ENCODE peak calls at places on chromosomes 3 and 15, in nine cellular contexts. J is NCI-H2171 treated with DMSO at 0.1 percent for 48 hours; R is natural killer cell treated with Interleukin-12 subunit alpha and Interleukin-12 subunit beta and Interleukin-15 and Interleukin-18, amount 100 ng/mL, for 72 hours; T is esophagus squamous epithelium; O is head of caudate nucleus; X is GM23248; M is NCI-H187; F is stimulated activated CD4-positive, alpha-beta T cell treated with anti-CD3 and anti-CD28 coated beads, Interleukin-4, amount 100 ng/mL, for 1 hour; I is AG04450. A is an unnamed sample.

GRCh38 chr3:105729662-105730061 is 139.2 kb downstream of the CBLB start:
- DNase-seq in J (no peak), R (no peak), T (no peak), O (no peak), X (peak), M (no peak), F (no peak), I (no peak), A (no peak)

GRCh38 chr15:48855501-48856440 is 22.2 kb upstream of the EID1 start:
- DNase-seq in J (peak), R (no peak), T (no peak), O (no peak), X (peak), M (no peak), F (no peak), I (no peak), A (peak)

GRCh38 chr3:40152482-40153133 is 156.9 kb upstream of the EIF1B start:
- DNase-seq in J (peak), R (no peak), T (no peak), O (no peak), X (no peak), M (no peak), F (no peak), I (no peak), A (no peak)

GRCh38 chr3:45350643-45351042 is 37.7 kb upstream of the LARS2 start:
- DNase-seq in J (no peak), R (no peak), T (no peak), O (no peak), X (no peak), M (no peak), F (no peak), I (no peak), A (no peak)

GRCh38 chr3:25648107-25648535 is 16.6 kb downstream of the TOP2B start:
- DNase-seq in J (peak), R (peak), T (peak), O (no peak), X (peak), M (peak), F (peak), I (peak), A (peak)

GRCh38 chr15:78640840-78641733 is at the start of gene CHRNB4:
- DNase-seq in J (peak), R (no peak), T (no peak), O (no peak), X (peak), M (no peak), F (peak), I (no peak), A (peak)

GRCh38 chr3:112101946-112102345 is 15.8 kb downstream of the C3orf52 start:
- DNase-seq in J (no peak), R (no peak), T (no peak), O (no peak), X (peak), M (no peak), F (no peak), I (peak), A (peak)

GRCh38 chr3:186953011-186953487 is 22.7 kb downstream of the ST6GAL1 start:
- DNase-seq in J (no peak), R (no peak), T (no peak), O (no peak), X (peak), M (no peak), F (no peak), I (no peak), A (peak)

GRCh38 chr3:154243353-154243752 is 80.9 kb downstream of the DHX36 start:
- DNase-seq in J (no peak), R (no peak), T (no peak), O (no peak), X (peak), M (no peak), F (no peak), I (no peak), A (peak)

GRCh38 chr3:131526801-131527347 is 24.1 kb upstream of the MRPL3 start:
- DNase-seq in J (peak), R (no peak), T (no peak), O (no peak), X (peak), M (no peak), F (no peak), I (no peak), A (peak)

GRCh38 chr3:31135546-31135945 is 241.1 kb upstream of the GADL1 start:
- DNase-seq in J (no peak), R (no peak), T (no peak), O (no peak), X (no peak), M (no peak), F (no peak), I (no peak), A (no peak)

GRCh38 chr3:108877906-108878305 is 55.3 kb downstream of the TRAT1 start:
- DNase-seq in J (no peak), R (no peak), T (no peak), O (no peak), X (no peak), M (no peak), F (no peak), I (no peak), A (no peak)

GRCh38 chr15:62288361-62289017 is 123.4 kb upstream of the C2CD4B start:
- DNase-seq in J (no peak), R (no peak), T (no peak), O (no peak), X (no peak), M (no peak), F (no peak), I (no peak), A (no peak)

GRCh38 chr3:159196316-159196715 is 394.5 kb downstream of the MFSD1 start:
- DNase-seq in J (peak), R (no peak), T (no peak), O (no peak), X (no peak), M (no peak), F (no peak), I (no peak), A (no peak)

GRCh38 chr3:71089271-71089670 is 494.3 kb downstream of the FOXP1 start:
- DNase-seq in J (no peak), R (no peak), T (no peak), O (no peak), X (peak), M (no peak), F (peak), I (no peak), A (peak)

GRCh38 chr15:89136818-89137772 is 48.8 kb downstream of the ABHD2 start:
- DNase-seq in J (no peak), R (peak), T (no peak), O (no peak), X (peak), M (no peak), F (no peak), I (no peak), A (peak)

GRCh38 chr3:82103241-82103640 is 341.8 kb upstream of the GBE1 start:
- DNase-seq in J (no peak), R (no peak), T (no peak), O (no peak), X (no peak), M (no peak), F (no peak), I (no peak), A (no peak)

GRCh38 chr15:25182736-25183445 is 228.1 kb downstream of the SNRPN start:
- DNase-seq in J (no peak), R (peak), T (no peak), O (peak), X (no peak), M (no peak), F (no peak), I (no peak), A (no peak)

GRCh38 chr15:97501291-97501690 is 459.2 kb upstream of the ARRDC4 start:
- DNase-seq in J (no peak), R (no peak), T (no peak), O (no peak), X (no peak), M (no peak), F (no peak), I (no peak), A (no peak)

GRCh38 chr15:71940004-71940588 is 129.7 kb downstream of the NR2E3 start:
- DNase-seq in J (no peak), R (no peak), T (no peak), O (no peak), X (no peak), M (no peak), F (no peak), I (no peak), A (no peak)

GRCh38 chr15:66117841-66118240 is 135.7 kb downstream of the MEGF11 start:
- DNase-seq in J (no peak), R (no peak), T (no peak), O (no peak), X (no peak), M (no peak), F (no peak), I (no peak), A (no peak)

GRCh38 chr3:172194702-172195392 is 155.5 kb downstream of the FNDC3B start:
- DNase-seq in J (peak), R (no peak), T (no peak), O (no peak), X (peak), M (no peak), F (no peak), I (no peak), A (peak)

GRCh38 chr15:88257311-88257901 is 867 bp upstream of the NTRK3 start:
- DNase-seq in J (no peak), R (no peak), T (no peak), O (peak), X (peak), M (no peak), F (no peak), I (no peak), A (peak)

GRCh38 chr3:13027154-13027553 is 46.1 kb downstream of the IQSEC1 start:
- DNase-seq in J (no peak), R (no peak), T (no peak), O (no peak), X (no peak), M (no peak), F (no peak), I (no peak), A (no peak)

GRCh38 chr15:99911824-99912223 is 178.6 kb upstream of the LYSMD4 start:
- DNase-seq in J (no peak), R (no peak), T (no peak), O (no peak), X (peak), M (no peak), F (no peak), I (no peak), A (no peak)

GRCh38 chr3:172341482-172342059 is 106.7 kb downstream of the GHSR start:
- DNase-seq in J (peak), R (no peak), T (no peak), O (no peak), X (peak), M (no peak), F (no peak), I (no peak), A (peak)

GRCh38 chr3:156539802-156540201 is 15.1 kb downstream of the SSR3 start:
- DNase-seq in J (no peak), R (no peak), T (no peak), O (no peak), X (no peak), M (no peak), F (no peak), I (no peak), A (no peak)

GRCh38 chr15:70535071-70535954 is 228.0 kb downstream of the UACA start:
- DNase-seq in J (no peak), R (peak), T (no peak), O (no peak), X (no peak), M (no peak), F (peak), I (no peak), A (no peak)

GRCh38 chr3:49456417-49456816 is 13.7 kb upstream of the DAG1 start:
- DNase-seq in J (no peak), R (no peak), T (no peak), O (no peak), X (no peak), M (no peak), F (no peak), I (no peak), A (no peak)

GRCh38 chr3:134001251-134001650 is 28.5 kb downstream of the SLCO2A1 start:
- DNase-seq in J (no peak), R (no peak), T (no peak), O (no peak), X (no peak), M (no peak), F (no peak), I (no peak), A (no peak)

GRCh38 chr3:12931273-12931905 is 90.0 kb upstream of the RPL32 start:
- DNase-seq in J (no peak), R (no peak), T (no peak), O (no peak), X (no peak), M (no peak), F (no peak), I (no peak), A (no peak)

GRCh38 chr15:89743594-89743993 is 7.5 kb downstream of the MESP1 start:
- DNase-seq in J (no peak), R (no peak), T (no peak), O (no peak), X (no peak), M (no peak), F (no peak), I (no peak), A (no peak)

GRCh38 chr3:171181907-171182690 is 155.6 kb upstream of the SLC2A2 start:
- DNase-seq in J (no peak), R (no peak), T (no peak), O (no peak), X (peak), M (no peak), F (no peak), I (no peak), A (peak)

GRCh38 chr3:187880438-187880837 is 135.2 kb upstream of the BCL6 start:
- DNase-seq in J (no peak), R (no peak), T (no peak), O (no peak), X (peak), M (no peak), F (no peak), I (no peak), A (no peak)

GRCh38 chr15:81573098-81573746 is 199.2 kb upstream of the TMC3 start:
- DNase-seq in J (peak), R (no peak), T (no peak), O (no peak), X (no peak), M (peak), F (no peak), I (no peak), A (no peak)

GRCh38 chr3:56771376-56771775 is 30.4 kb downstream of the ARHGEF3 start:
- DNase-seq in J (peak), R (no peak), T (no peak), O (no peak), X (no peak), M (no peak), F (no peak), I (no peak), A (no peak)

GRCh38 chr3:15256861-15257341 is 50.9 kb downstream of the CAPN7 start:
- DNase-seq in J (no peak), R (no peak), T (no peak), O (no peak), X (peak), M (no peak), F (no peak), I (no peak), A (no peak)

GRCh38 chr3:139473155-139473771 is 3.1 kb downstream of the RBP2 start:
- DNase-seq in J (no peak), R (no peak), T (no peak), O (no peak), X (peak), M (no peak), F (no peak), I (no peak), A (no peak)

GRCh38 chr15:99545605-99546004 is 20.2 kb upstream of the MEF2A start:
- DNase-seq in J (no peak), R (no peak), T (no peak), O (no peak), X (no peak), M (no peak), F (no peak), I (no peak), A (no peak)